ENCODE peak calls at places on chromosomes 13 and 19, in five cellular contexts. F, W, C, G and S are unnamed samples.

GRCh38 chr13:34358811-34359513 is 541.0 kb downstream of the RFC3 start:
- DNase-seq in W (no peak), G (no peak), F (no peak), C (no peak), S (no peak)

GRCh38 chr19:43465468-43466120 is at the start of gene LYPD3:
- DNase-seq in G (peak), F (peak), C (peak), W (peak), S (no peak)

GRCh38 chr13:102729560-102730275 is 34.9 kb upstream of the METTL21C start:
- DNase-seq in W (no peak), G (no peak), F (no peak), C (no peak), S (no peak)

GRCh38 chr13:20191902-20192469 is 752 bp downstream of the GJB2 start:
- DNase-seq in C (no peak), W (no peak), G (no peak), F (peak), S (no peak)

GRCh38 chr13:89066868-89067466 is 1395.8 kb downstream of the SLITRK5 start:
- DNase-seq in F (peak), C (peak), G (no peak), W (no peak), S (no peak)

GRCh38 chr13:20997301-20998061 is 63.9 kb downstream of the LATS2 start:
- DNase-seq in G (no peak), W (no peak), C (no peak), F (no peak), S (no peak)

GRCh38 chr13:59111711-59112110 is 1052.0 kb downstream of the DIAPH3 start:
- DNase-seq in W (no peak), G (no peak), C (no peak), F (no peak), S (no peak)

GRCh38 chr13:112756081-112756480 is 66.2 kb downstream of the ATP11A start:
- DNase-seq in W (no peak), C (no peak), F (no peak), G (no peak), S (no peak)

GRCh38 chr19:5472303-5472702 is 17.1 kb downstream of the ZNRF4 start:
- DNase-seq in C (no peak), W (no peak), G (no peak), F (no peak), S (no peak)

GRCh38 chr13:64130170-64130569 is 2714.5 kb upstream of the PCDH20 start:
- DNase-seq in W (no peak), G (no peak), C (no peak), F (no peak), S (no peak)

GRCh38 chr13:34817246-34817645 is 124.8 kb upstream of the NBEA start:
- DNase-seq in W (no peak), G (no peak), C (no peak), F (no peak), S (no peak)

GRCh38 chr19:16071072-16071691 is 5.1 kb upstream of the TPM4 start:
- DNase-seq in F (peak), G (no peak), W (no peak), C (no peak), S (no peak)

GRCh38 chr19:45059258-45059965 is 16.9 kb downstream of the ZNF296 start:
- DNase-seq in G (peak), C (peak), F (peak), W (peak), S (peak)

GRCh38 chr19:33622505-33622808 is 704 bp downstream of the CHST8 start:
- DNase-seq in G (no peak), F (no peak), C (no peak), W (no peak), S (no peak)

GRCh38 chr13:89857502-89857901 is 1490.0 kb upstream of the MIR17HG start:
- DNase-seq in G (no peak), F (no peak), W (no peak), C (no peak), S (no peak)

GRCh38 chr19:17073869-17074627 is 1.2 kb downstream of the HAUS8 start:
- DNase-seq in G (no peak), C (no peak), W (no peak), F (peak), S (no peak)

GRCh38 chr13:78121459-78122348 is 203.1 kb upstream of the EDNRB start:
- DNase-seq in W (no peak), C (peak), F (peak), G (peak), S (peak)

GRCh38 chr13:21060063-21060826 is 1.1 kb downstream of the LATS2 start:
- DNase-seq in C (peak), F (peak), W (peak), G (peak), S (no peak)

GRCh38 chr19:17323973-17324327 is 10.7 kb downstream of the ANO8 start:
- DNase-seq in W (no peak), F (no peak), G (no peak), C (no peak), S (no peak)

GRCh38 chr13:102020611-102021216 is 381.1 kb downstream of the FGF14 start:
- DNase-seq in G (no peak), F (no peak), W (no peak), C (no peak), S (no peak)

GRCh38 chr13:84230568-84230967 is 348.3 kb upstream of the SLITRK1 start:
- DNase-seq in F (no peak), G (no peak), C (no peak), W (no peak), S (no peak)

GRCh38 chr19:29631450-29631849 is 25.4 kb downstream of the POP4 start:
- DNase-seq in F (no peak), G (no peak), C (no peak), W (no peak), S (no peak)

GRCh38 chr19:16654151-16654550 is 5.8 kb downstream of the SMIM7 start:
- DNase-seq in C (no peak), F (no peak), G (no peak), W (no peak), S (no peak)

GRCh38 chr19:6227941-6228325 is 51.8 kb downstream of the MLLT1 start:
- DNase-seq in W (no peak), F (no peak), G (no peak), C (no peak), S (no peak)

GRCh38 chr13:43200736-43201135 is 177.3 kb downstream of the DNAJC15 start:
- DNase-seq in G (no peak), F (no peak), C (no peak), W (no peak), S (no peak)

GRCh38 chr19:7482584-7483439 is 6.0 kb downstream of the PEX11G start:
- DNase-seq in G (no peak), W (peak), F (peak), C (no peak), S (no peak)

GRCh38 chr13:30963794-30964193 is 31.3 kb downstream of the TEX26 start:
- DNase-seq in F (peak), G (no peak), C (no peak), W (no peak), S (no peak)

GRCh38 chr13:72205773-72206172 is 338.8 kb upstream of the DACH1 start:
- DNase-seq in W (no peak), C (no peak), G (no peak), F (no peak), S (no peak)

GRCh38 chr13:64753606-64754005 is 2476.5 kb downstream of the PCDH9 start:
- DNase-seq in C (no peak), W (no peak), F (no peak), G (no peak), S (no peak)

GRCh38 chr19:46890423-46891170 is 29.8 kb downstream of the ARHGAP35 start:
- DNase-seq in C (no peak), W (no peak), G (no peak), F (no peak), S (no peak)

GRCh38 chr13:86447479-86447878 is 648.3 kb upstream of the SLITRK6 start:
- DNase-seq in F (no peak), C (no peak), G (no peak), W (no peak), S (no peak)

GRCh38 chr13:92513672-92514071 is 712.9 kb upstream of the GPC6 start:
- DNase-seq in C (no peak), W (no peak), G (no peak), F (no peak), S (no peak)

GRCh38 chr13:45472171-45472705 is 7.5 kb downstream of the COG3 start:
- DNase-seq in G (no peak), C (no peak), W (no peak), F (no peak), S (no peak)

GRCh38 chr19:32317045-32317444 is 28.4 kb upstream of the ZNF507 start:
- DNase-seq in C (no peak), W (no peak), F (no peak), G (no peak), S (no peak)

GRCh38 chr13:78786399-78786879 is 127.5 kb upstream of the OBI1 start:
- DNase-seq in F (no peak), G (no peak), W (no peak), C (no peak), S (no peak)

GRCh38 chr13:32262165-32262564 is 53.0 kb downstream of the ZAR1L start:
- DNase-seq in F (no peak), G (no peak), W (no peak), C (no peak), S (no peak)
- H3K27ac ChIP-seq in F (peak), G (peak), W (peak), C (no peak), S (no peak)

GRCh38 chr19:55169136-55169535 is 2.7 kb upstream of the DNAAF3 start:
- DNase-seq in F (no peak), G (no peak), W (no peak), C (no peak), S (no peak)

GRCh38 chr19:55160986-55161365 is 3.4 kb upstream of the TNNI3 start:
- DNase-seq in F (no peak), W (no peak), C (no peak), G (no peak), S (no peak)

GRCh38 chr19:55161571-55162322 is 4.2 kb upstream of the TNNI3 start:
- DNase-seq in F (no peak), G (no peak), W (no peak), C (no peak), S (no peak)

GRCh38 chr19:55166530-55167268 is at the start of gene DNAAF3:
- DNase-seq in F (peak), G (peak), W (peak), C (peak), S (no peak)

DNA sequence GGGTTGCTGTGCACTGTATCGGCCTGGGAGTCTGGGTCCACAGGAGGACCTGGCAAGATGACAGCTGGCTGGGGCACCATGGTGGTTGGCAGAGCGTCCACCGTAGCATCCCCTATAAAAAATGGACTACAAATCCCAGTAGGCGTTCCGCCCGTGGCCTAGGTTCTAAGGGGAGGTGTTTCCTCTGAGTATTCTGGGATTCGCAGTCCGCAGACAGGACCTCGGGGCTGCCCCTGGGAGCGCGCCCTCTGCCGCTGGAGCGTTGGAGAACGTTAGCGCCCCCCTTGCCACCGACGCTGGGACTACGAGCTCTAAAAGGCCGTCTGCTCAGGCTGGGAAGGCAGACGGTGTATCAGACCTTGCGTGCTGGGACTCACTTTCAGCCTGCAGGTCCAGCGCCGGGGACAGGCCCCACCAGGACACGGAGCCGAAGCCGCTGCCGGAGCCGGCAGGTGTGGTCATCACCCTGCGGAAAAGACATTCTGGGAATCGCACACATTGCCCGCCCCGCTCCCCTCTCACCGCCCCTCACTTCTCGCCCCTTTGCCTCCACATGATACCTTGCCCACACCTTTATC is 372 bp downstream of the DNAAF3 start:
- DNase-seq in F (peak), C (peak), G (peak), W (peak), S (no peak)
- H3K4me3 ChIP-seq in F (peak), C (peak), G (peak), W (peak), S (no peak)

GRCh38 chr19:41876847-41877489 is at the start of gene CD79A:
- DNase-seq in G (no peak), W (no peak), C (peak), F (peak), S (peak)

GRCh38 chr19:41877916-41878905 is 1.1 kb downstream of the CD79A start:
- DNase-seq in C (peak), F (peak), G (no peak), W (no peak), S (no peak)

GRCh38 chr19:41879080-41879479 is 2.0 kb downstream of the CD79A start:
- DNase-seq in W (no peak), F (no peak), C (no peak), G (no peak), S (no peak)

GRCh38 chr19:41879670-41880328 is 2.7 kb downstream of the CD79A start:
- DNase-seq in C (no peak), F (no peak), W (no peak), G (no peak), S (no peak)

GRCh38 chr19:41877490-41877876 is 404 bp downstream of the CD79A start:
- DNase-seq in W (no peak), C (no peak), F (peak), G (no peak), S (no peak)
- H3K27ac ChIP-seq in W (no peak), C (peak), F (peak), G (no peak), S (peak)

GRCh38 chr19:49678970-49679831 is 2.1 kb downstream of the PRMT1 start:
- DNase-seq in F (no peak), C (no peak), G (peak), W (no peak), S (no peak)
- H3K4me3 ChIP-seq in F (no peak), C (no peak), G (no peak), W (no peak), S (no peak)

GRCh38 chr19:13747098-13747453 is 17.2 kb upstream of the MRI1 start:
- DNase-seq in W (no peak), F (no peak), C (no peak), G (no peak), S (no peak)
- H3K27ac ChIP-seq in W (no peak), F (peak), C (peak), G (peak), S (peak)

GRCh38 chr19:1379961-1380489 is 3.7 kb upstream of the NDUFS7 start:
- DNase-seq in G (no peak), C (no peak), W (no peak), F (no peak), S (no peak)
- H3K4me3 ChIP-seq in G (no peak), C (no peak), W (no peak), F (no peak), S (no peak)